ENCODE peak calls at places on chromosomes 4 and X, in four cellular contexts. W, T, B and U are unnamed samples.
A peak's percentile ranks its signal among the peaks of the same experiment; 100 is the strongest.

GRCh38 chrX:135345328-135345645 is 36.0 kb downstream of the ETDC start:
- DNase-seq in W (no peak), T (peak; percentile 45), B (no peak), U (no peak)

GRCh38 chrX:13258052-13258444 is 61.8 kb downstream of the ATXN3L start:
- DNase-seq in W (no peak), T (no peak), B (no peak), U (no peak)

GRCh38 chr4:6983500-6984142 is 59.6 kb upstream of the TADA2B start:
- DNase-seq in W (no peak), T (no peak), B (no peak), U (no peak)

GRCh38 chrX:136822337-136823095 is 41.8 kb upstream of the ARHGEF6 start:
- DNase-seq in W (no peak), T (no peak), B (no peak), U (no peak)

GRCh38 chr4:182222766-182223165 is 20.4 kb upstream of the TENM3 start:
- DNase-seq in W (no peak), T (no peak), B (no peak), U (no peak)

GRCh38 chr4:14568356-14568755 is 433.9 kb upstream of the CPEB2 start:
- DNase-seq in W (no peak), T (no peak), B (no peak), U (no peak)

GRCh38 chr4:244471-244870 is 60.8 kb downstream of the ZNF732 start:
- DNase-seq in W (no peak), T (no peak), B (no peak), U (no peak)

GRCh38 chr4:153916273-153916755 is 127.4 kb upstream of the SFRP2 start:
- DNase-seq in W (no peak), T (no peak), B (no peak), U (no peak)

GRCh38 chr4:171573181-171573580 is 240.0 kb upstream of the GALNTL6 start:
- DNase-seq in W (no peak), T (no peak), B (no peak), U (no peak)

GRCh38 chrX:138191998-138192397 is 519.5 kb downstream of the FGF13 start:
- DNase-seq in W (no peak), T (no peak), B (no peak), U (no peak)

GRCh38 chr4:2962614-2963184 is 507 bp downstream of the NOP14 start:
- DNase-seq in W (no peak), T (no peak), B (no peak), U (no peak)

GRCh38 chr4:98166731-98167041 is 23.4 kb upstream of the STPG2 start:
- DNase-seq in W (no peak), T (no peak), B (no peak), U (no peak)

GRCh38 chrX:131063613-131064012 is 5.5 kb downstream of the ARHGAP36 start:
- DNase-seq in W (no peak), T (no peak), B (no peak), U (no peak)

GRCh38 chr4:3375688-3376087 is 66.1 kb upstream of the HGFAC start:
- DNase-seq in W (no peak), T (no peak), B (no peak), U (no peak)

GRCh38 chr4:156962551-156962974 is 9.0 kb downstream of the PDGFC start:
- DNase-seq in W (no peak), T (no peak), B (no peak), U (no peak)

GRCh38 chr4:94566420-94566819 is 114.7 kb downstream of the PDLIM5 start:
- DNase-seq in W (no peak), T (no peak), B (no peak), U (no peak)

GRCh38 chr4:71549516-71550160 is 210.8 kb downstream of the SLC4A4 start:
- DNase-seq in W (no peak), T (no peak), B (no peak), U (no peak)

GRCh38 chr4:170591076-170591475 is 501.3 kb upstream of the AADAT start:
- DNase-seq in W (no peak), T (no peak), B (no peak), U (no peak)

GRCh38 chr4:64899563-64899962 is 490.3 kb upstream of the TECRL start:
- DNase-seq in W (no peak), T (no peak), B (no peak), U (no peak)

GRCh38 chr4:47686294-47686872 is 151.5 kb downstream of the CORIN start:
- DNase-seq in W (no peak), T (peak; percentile 48), B (no peak), U (no peak)

GRCh38 chr4:155564880-155565279 is 101.8 kb upstream of the GUCY1A1 start:
- DNase-seq in W (no peak), T (no peak), B (no peak), U (no peak)

GRCh38 chrX:124217289-124218251 is 114.9 kb upstream of the TEX13D start:
- DNase-seq in W (no peak), T (no peak), B (no peak), U (no peak)

GRCh38 chrX:95318882-95319281 is 1365.8 kb upstream of the DIAPH2 start:
- DNase-seq in W (no peak), T (no peak), B (no peak), U (no peak)

GRCh38 chr4:16722386-16722785 is 176.1 kb downstream of the LDB2 start:
- DNase-seq in W (no peak), T (no peak), B (no peak), U (no peak)

GRCh38 chr4:6772223-6772928 is 10.2 kb upstream of the KIAA0232 start:
- DNase-seq in W (no peak), T (no peak), B (no peak), U (no peak)

GRCh38 chrX:47202877-47203276 is 9.2 kb downstream of the UBA1 start:
- DNase-seq in W (no peak), T (no peak), B (no peak), U (no peak)

GRCh38 chr4:135777386-135777785 is 1575.8 kb upstream of the PABPC4L start:
- DNase-seq in W (no peak), T (no peak), B (no peak), U (no peak)

GRCh38 chr4:140568507-140569306 is at the start of gene UCP1:
- DNase-seq in W (peak; percentile 63), T (peak; percentile 14), B (peak; percentile 72), U (no peak)

GRCh38 chrX:72123471-72124185 is 8.1 kb downstream of the RTL5 start:
- DNase-seq in W (no peak), T (peak; percentile 44), B (peak; percentile 87), U (no peak)

GRCh38 chr4:30716671-30717207 is 3.4 kb upstream of the PCDH7 start:
- DNase-seq in W (no peak), T (no peak), B (no peak), U (no peak)

GRCh38 chrX:2500091-2500680 is 590 bp downstream of the DHRSX start:
- DNase-seq in W (no peak), T (peak; percentile 34), B (peak; percentile 80), U (no peak)
- TF ChIP-seq CTCF in W (no peak), T (peak; percentile 24), B (no peak), U (peak; percentile 29)

GRCh38 chr4:85515701-85516100 is 40.8 kb downstream of the ARHGAP24 start:
- DNase-seq in W (no peak), T (no peak), B (no peak), U (no peak)
- TF ChIP-seq CTCF in W (no peak), T (no peak), B (no peak), U (no peak)

DNA sequence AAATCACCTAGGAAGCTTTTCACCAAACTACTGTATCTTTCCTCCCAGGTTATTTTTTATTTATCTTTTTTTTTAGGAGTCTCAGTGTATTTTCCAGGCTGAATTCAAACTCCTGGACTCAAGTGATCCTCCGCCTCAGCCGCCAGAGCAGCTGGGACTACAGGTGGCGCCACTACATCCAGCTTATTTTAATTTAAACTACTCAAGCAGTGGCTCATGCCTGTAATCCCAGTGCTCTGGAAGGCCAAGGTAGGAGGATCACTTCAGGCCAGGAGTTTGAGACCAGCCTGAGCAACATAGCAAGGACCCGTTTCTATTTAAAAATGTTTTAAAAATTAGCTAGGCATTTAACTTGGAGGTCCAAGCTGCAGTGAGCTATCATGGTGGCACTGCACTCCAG is 37.8 kb downstream of the LEF1 start:
- DNase-seq in W (no peak), T (no peak), B (no peak), U (no peak)
- TF ChIP-seq CTCF in W (no peak), T (no peak), B (no peak), U (no peak)

GRCh38 chr4:164379694-164380093 is 374.2 kb upstream of the SMIM31 start:
- DNase-seq in W (no peak), T (no peak), B (no peak), U (no peak)

GRCh38 chr4:164384416-164384815 is 369.5 kb upstream of the SMIM31 start:
- DNase-seq in W (no peak), T (no peak), B (no peak), U (no peak)

GRCh38 chr4:164381859-164382258 is 372.1 kb upstream of the SMIM31 start:
- DNase-seq in W (no peak), T (no peak), B (no peak), U (no peak)

GRCh38 chr4:164383187-164384181 is 370.4 kb upstream of the SMIM31 start:
- DNase-seq in W (no peak), T (no peak), B (peak; percentile 64), U (peak; percentile 69)
- TF ChIP-seq CTCF in W (no peak), T (no peak), B (no peak), U (peak; percentile 67)

GRCh38 chr4:149896428-149896827 is 80.8 kb upstream of the IQCM start:
- DNase-seq in W (no peak), T (peak; percentile 16), B (no peak), U (no peak)

GRCh38 chr4:149901128-149901527 is 85.5 kb upstream of the IQCM start:
- DNase-seq in W (no peak), T (no peak), B (no peak), U (no peak)

GRCh38 chr4:149897784-149898183 is 82.1 kb upstream of the IQCM start:
- DNase-seq in W (no peak), T (no peak), B (no peak), U (no peak)
- TF ChIP-seq CTCF in W (no peak), T (peak; percentile 52), B (no peak), U (peak; percentile 70)

DNA sequence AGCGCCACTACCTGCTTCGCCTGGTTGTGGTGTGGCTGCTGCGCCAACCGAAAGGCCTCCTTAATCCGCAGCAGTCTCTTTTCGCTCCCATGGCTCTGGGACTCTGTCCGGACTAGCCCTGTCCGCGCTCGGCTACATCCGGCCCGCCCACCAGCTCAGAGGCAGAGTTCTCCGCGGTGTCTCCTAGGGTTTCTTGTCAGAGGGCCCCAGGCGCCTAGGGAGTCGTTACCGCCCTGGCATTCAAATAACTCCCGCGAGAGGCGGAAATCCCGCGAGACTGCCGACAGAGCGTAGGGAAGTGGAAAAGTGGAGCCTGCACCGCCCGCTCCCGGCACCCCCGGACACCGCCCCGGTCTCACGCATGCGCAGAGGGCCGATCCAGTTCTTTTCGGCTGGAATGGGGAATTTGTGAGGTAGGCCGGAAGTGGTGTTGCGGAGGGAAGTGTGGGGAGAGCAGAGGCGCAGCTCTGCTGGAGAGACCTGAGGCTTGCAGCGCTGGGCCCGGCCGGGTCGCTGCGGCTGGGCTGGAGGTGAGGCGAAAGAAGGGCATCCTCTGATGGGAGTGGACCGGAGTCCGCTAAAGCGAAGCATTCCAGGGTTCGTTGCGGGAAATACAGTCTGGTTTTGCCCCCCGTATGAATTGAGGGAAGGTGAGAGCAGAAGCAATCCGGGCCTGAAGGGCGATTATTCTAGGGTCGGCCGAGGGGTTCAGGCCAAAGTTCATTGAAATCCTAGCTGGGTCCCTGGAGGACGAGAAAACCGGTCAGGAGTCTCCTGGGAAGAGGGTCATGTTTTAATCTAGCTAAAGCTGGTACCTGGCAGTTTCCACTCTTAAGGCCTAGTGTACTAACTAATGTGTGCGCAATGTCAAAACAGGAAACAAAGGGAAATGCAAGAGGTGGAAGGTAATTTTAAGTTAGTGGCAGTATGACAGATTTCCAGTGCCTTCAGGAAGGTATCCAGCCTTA is at the start of gene FAM200B:
- DNase-seq in W (peak; percentile 99), T (peak; percentile 99), B (peak; percentile 99), U (peak; percentile 100)
- TF ChIP-seq CTCF in W (peak; percentile 10), T (peak; percentile 49), B (no peak), U (peak; percentile 47)

GRCh38 chr4:120870279-120870673 is 52.2 kb downstream of the PRDM5 start:
- DNase-seq in W (no peak), T (no peak), B (no peak), U (no peak)
- TF ChIP-seq CTCF in W (no peak), T (no peak), B (no peak), U (peak; percentile 47)